ENCODE peak calls at places on chromosome 13, in seven cellular contexts. P is colonic mucosa, G is MV-4-11, M is AG09319, K is fibroblast of mammary gland, C is AG04450, A is HEK293T. U is an unnamed sample.

GRCh38 chr13:78657699-78658629 is 991 bp downstream of the OBI1 start:
- DNase-seq in M (no peak), K (peak), A (peak), C (no peak), P (no peak), G (peak), U (peak)

GRCh38 chr13:42305503-42305902 is 33.6 kb downstream of the AKAP11 start:
- DNase-seq in G (peak), C (no peak), P (no peak), A (no peak), K (peak), M (no peak), U (no peak)

GRCh38 chr13:79413521-79413920 is 7.5 kb upstream of the RBM26 start:
- DNase-seq in C (no peak), K (no peak), A (no peak), P (no peak), M (no peak), G (no peak), U (no peak)

GRCh38 chr13:111037838-111038397 is 77.2 kb upstream of the ARHGEF7 start:
- DNase-seq in K (peak), P (no peak), M (no peak), A (no peak), G (no peak), C (no peak), U (no peak)

GRCh38 chr13:30334663-30335386 is 27.5 kb upstream of the KATNAL1 start:
- DNase-seq in A (peak), G (peak), C (no peak), P (peak), M (no peak), K (peak), U (peak)

GRCh38 chr13:48018637-48019036 is 17.6 kb upstream of the SUCLA2 start:
- DNase-seq in A (no peak), P (no peak), G (no peak), K (no peak), M (no peak), C (no peak), U (no peak)

GRCh38 chr13:51733656-51734334 is 70.2 kb downstream of the DHRS12 start:
- DNase-seq in M (no peak), G (no peak), C (no peak), K (no peak), P (no peak), A (no peak), U (peak)

GRCh38 chr13:70162141-70162540 is 53.9 kb upstream of the KLHL1 start:
- DNase-seq in C (no peak), G (no peak), P (no peak), A (peak), K (no peak), M (no peak), U (peak)

GRCh38 chr13:110415669-110416068 is 108.6 kb downstream of the COL4A2 start:
- DNase-seq in K (peak), C (no peak), A (no peak), M (no peak), P (peak), G (peak), U (peak)

GRCh38 chr13:44306401-44307192 is 67.0 kb upstream of the SERP2 start:
- DNase-seq in M (peak), G (no peak), P (peak), A (no peak), C (peak), K (peak), U (peak)

GRCh38 chr13:75139291-75139690 is 342.7 kb downstream of the TBC1D4 start:
- DNase-seq in P (no peak), K (no peak), C (no peak), M (no peak), G (no peak), A (no peak), U (no peak)

GRCh38 chr13:79786176-79786575 is 305.2 kb downstream of the NDFIP2 start:
- DNase-seq in M (no peak), A (no peak), G (no peak), P (no peak), K (no peak), C (no peak), U (no peak)

GRCh38 chr13:21075303-21076264 is 14.2 kb upstream of the LATS2 start:
- DNase-seq in A (no peak), G (no peak), K (peak), P (no peak), M (no peak), C (no peak), U (peak)

GRCh38 chr13:42392706-42393572 is 121.0 kb downstream of the AKAP11 start:
- DNase-seq in P (no peak), G (peak), C (no peak), M (no peak), A (no peak), K (peak), U (no peak)

GRCh38 chr13:110132178-110132975 is 174.6 kb downstream of the COL4A1 start:
- DNase-seq in M (no peak), G (no peak), K (no peak), C (no peak), P (no peak), A (no peak), U (no peak)

GRCh38 chr13:98171806-98172569 is 5.1 kb downstream of the RNF113B start:
- DNase-seq in K (peak), C (no peak), A (peak), M (no peak), G (no peak), P (no peak), U (peak)

GRCh38 chr13:80338781-80339577 is 1.9 kb downstream of the SPRY2 start:
- DNase-seq in K (peak), A (peak), C (peak), P (peak), G (peak), M (peak), U (peak)

GRCh38 chr13:30739646-30740642 is 4.6 kb downstream of the ALOX5AP start:
- DNase-seq in M (no peak), P (no peak), G (peak), C (peak), A (no peak), K (peak), U (no peak)

GRCh38 chr13:113742000-113742441 is 17.0 kb upstream of the TMEM255B start:
- DNase-seq in K (peak), G (peak), A (peak), M (no peak), C (no peak), P (peak), U (peak)

GRCh38 chr13:49183672-49184315 is 36.3 kb upstream of the MLNR start:
- DNase-seq in M (no peak), C (no peak), A (no peak), P (no peak), K (peak), G (no peak), U (no peak)

GRCh38 chr13:48121733-48122132 is 26.8 kb upstream of the MED4 start:
- DNase-seq in P (no peak), C (no peak), G (no peak), K (no peak), M (no peak), A (no peak), U (no peak)

GRCh38 chr13:97257800-97258799 is 36.0 kb downstream of the MBNL2 start:
- DNase-seq in A (peak), M (peak), G (peak), P (no peak), C (no peak), K (peak), U (peak)

GRCh38 chr13:85497652-85498051 is 301.6 kb downstream of the SLITRK6 start:
- DNase-seq in P (no peak), G (no peak), M (peak), C (peak), A (no peak), K (peak), U (no peak)

GRCh38 chr13:30364876-30365275 is 57.4 kb upstream of the UBE2L5 start:
- DNase-seq in M (no peak), K (peak), P (no peak), G (no peak), A (no peak), C (no peak), U (no peak)

GRCh38 chr13:52361225-52361624 is 44.7 kb downstream of the THSD1 start:
- DNase-seq in C (no peak), P (no peak), A (no peak), G (no peak), M (no peak), K (no peak), U (no peak)

GRCh38 chr13:101424381-101425155 is 8.3 kb upstream of the NALCN start:
- DNase-seq in A (no peak), P (no peak), M (no peak), G (no peak), C (peak), K (no peak), U (no peak)

GRCh38 chr13:20190481-20191310 is 2.0 kb downstream of the GJB2 start:
- DNase-seq in G (no peak), K (peak), M (no peak), P (no peak), A (no peak), C (peak), U (no peak)

GRCh38 chr13:30585748-30586262 is 31.9 kb upstream of the USPL1 start:
- DNase-seq in A (no peak), G (no peak), C (peak), M (no peak), K (peak), P (no peak), U (no peak)

GRCh38 chr13:18948664-18949488 is 232.7 kb downstream of the TUBA3C start:
- DNase-seq in K (no peak), G (no peak), M (no peak), C (no peak), A (no peak), P (no peak), U (peak)

GRCh38 chr13:76745246-76746200 is 140.7 kb downstream of the KCTD12 start:
- DNase-seq in P (no peak), A (no peak), M (no peak), K (no peak), G (peak), C (no peak), U (no peak)

GRCh38 chr13:24997367-24997967 is 98.5 kb upstream of the PABPC3 start:
- DNase-seq in M (no peak), K (peak), C (no peak), G (peak), P (peak), A (peak), U (no peak)

GRCh38 chr13:27973956-27974662 is 5.0 kb upstream of the CDX2 start:
- DNase-seq in P (no peak), K (no peak), G (no peak), M (no peak), A (no peak), C (no peak), U (no peak)

GRCh38 chr13:26482451-26483197 is 74.9 kb upstream of the WASF3 start:
- DNase-seq in A (peak), G (peak), K (peak), M (no peak), P (peak), C (no peak), U (peak)

GRCh38 chr13:58376775-58377174 is 745.2 kb downstream of the PCDH17 start:
- DNase-seq in K (no peak), C (no peak), P (no peak), G (peak), A (no peak), M (no peak), U (no peak)

GRCh38 chr13:104286566-104287290 is 1220.5 kb upstream of the SLC10A2 start:
- DNase-seq in C (no peak), A (no peak), K (no peak), M (no peak), G (no peak), P (no peak), U (peak)

GRCh38 chr13:98315466-98315865 is 138.4 kb upstream of the RNF113B start:
- DNase-seq in A (no peak), C (no peak), M (no peak), G (no peak), P (no peak), K (peak), U (peak)

GRCh38 chr13:20828540-20829364 is 55.0 kb upstream of the EEF1AKMT1 start:
- DNase-seq in G (peak), M (peak), C (no peak), P (peak), K (peak), A (peak), U (peak)

GRCh38 chr13:86464193-86464592 is 665.0 kb upstream of the SLITRK6 start:
- DNase-seq in C (no peak), A (peak), K (no peak), G (no peak), P (no peak), M (no peak), U (no peak)

U was measured in iPS-NIHi11.